ENCODE peak calls at places on chromosomes 12 and 14, in ten cellular contexts. K is bronchial epithelial cell, R is A549, V is astrocyte of the spinal cord, O is WTC11, H is psoas muscle, U is progenitor cell of endocrine pancreas, G is gastrocnemius medialis, D is IMR-90, M is sigmoid colon. Z is an unnamed sample.

GRCh38 chr12:58639323-58639934 is 280.9 kb downstream of the LRIG3 start:
- DNase-seq in D (peak; percentile 71), R (no peak), U (no peak), H (no peak), O (no peak), M (no peak), G (no peak), V (no peak), K (no peak), Z (peak; percentile 46)

GRCh38 chr12:91687052-91688017 is 458.3 kb downstream of the BTG1 start:
- DNase-seq in M (no peak), H (no peak), K (no peak), U (no peak), V (peak; percentile 6), D (no peak), O (no peak), G (no peak), R (peak; percentile 40), Z (no peak)

GRCh38 chr12:94660436-94660835 is 10.1 kb upstream of the TMCC3 start:
- DNase-seq in D (no peak), R (no peak), H (no peak), V (no peak), G (no peak), K (peak; percentile 97), M (no peak), O (no peak), U (no peak), Z (no peak)

GRCh38 chr14:67764496-67764895 is 51.9 kb downstream of the ZFYVE26 start:
- DNase-seq in O (no peak), K (peak; percentile 8), U (no peak), H (no peak), R (peak; percentile 7), M (no peak), V (no peak), D (no peak), G (no peak), Z (no peak)

GRCh38 chr14:77007975-77008421 is 20.5 kb downstream of the IRF2BPL start:
- DNase-seq in O (no peak), R (no peak), V (no peak), H (peak; percentile 59), D (no peak), M (no peak), G (peak; percentile 96), U (no peak), K (peak; percentile 71), Z (no peak)

GRCh38 chr12:120581998-120582397 is 796 bp upstream of the POP5 start:
- DNase-seq in G (no peak), D (peak; percentile 10), U (no peak), V (no peak), M (no peak), R (no peak), K (no peak), O (no peak), H (no peak), Z (no peak)

GRCh38 chr14:51884086-51884927 is 23.9 kb downstream of the GNG2 start:
- DNase-seq in M (no peak), K (no peak), V (peak; percentile 72), G (no peak), H (no peak), R (no peak), D (peak; percentile 88), O (no peak), U (no peak), Z (peak; percentile 3)

GRCh38 chr12:93156091-93156490 is 221.6 kb upstream of the NUDT4 start:
- DNase-seq in H (no peak), D (no peak), U (no peak), R (no peak), K (no peak), V (no peak), M (no peak), G (no peak), O (no peak), Z (no peak)

GRCh38 chr12:47935196-47935595 is 28.2 kb upstream of the TMEM106C start:
- DNase-seq in G (peak; percentile 36), O (no peak), M (peak; percentile 75), H (peak; percentile 45), V (peak; percentile 37), D (peak; percentile 82), R (no peak), U (no peak), K (no peak), Z (peak; percentile 74)

GRCh38 chr14:68948686-68949085 is 30.4 kb downstream of the ACTN1 start:
- DNase-seq in D (no peak), V (no peak), M (peak; percentile 76), R (no peak), K (no peak), G (no peak), H (no peak), O (no peak), U (no peak), Z (no peak)

GRCh38 chr12:46259071-46259470 is 9.8 kb downstream of the SLC38A1 start:
- DNase-seq in R (no peak), O (no peak), D (no peak), V (no peak), H (no peak), U (no peak), K (no peak), M (no peak), G (no peak), Z (no peak)

DNA sequence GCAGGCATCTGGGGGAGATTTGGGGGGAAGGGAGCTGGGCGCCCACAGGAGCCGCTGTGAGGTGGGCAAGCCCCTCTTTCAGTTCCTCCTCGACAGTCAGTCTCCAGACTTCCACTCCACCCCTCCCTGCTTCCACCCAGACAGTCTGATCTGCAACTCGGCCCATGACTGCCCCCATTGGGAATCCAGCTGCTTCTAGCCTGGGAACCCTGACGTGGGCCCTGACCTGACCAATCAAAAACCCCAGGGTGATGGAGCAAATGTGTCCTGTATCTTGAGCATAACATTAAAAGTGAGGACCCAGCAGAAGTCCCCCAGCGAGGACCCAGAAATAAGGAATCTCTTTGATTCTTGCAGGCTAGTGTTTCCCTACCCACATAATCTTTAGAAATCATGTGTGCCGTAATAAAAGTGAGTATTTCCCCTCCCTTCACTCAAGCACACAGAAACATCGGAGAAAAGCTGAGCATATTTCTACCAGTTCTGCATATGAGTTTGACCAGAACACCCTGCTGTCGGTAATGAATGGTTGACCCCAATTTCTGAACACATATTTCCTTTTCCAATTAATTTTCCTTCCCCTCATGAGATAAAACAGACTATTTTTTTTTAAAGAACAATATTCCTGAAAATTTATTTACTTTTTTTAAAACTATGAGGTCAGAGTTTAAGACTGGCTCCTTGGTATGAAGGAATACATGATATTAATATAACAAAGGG is 6.4 kb downstream of the SSH1 start:
- DNase-seq in U (no peak), H (peak; percentile 59), R (peak; percentile 89), D (peak; percentile 91), M (peak; percentile 81), O (no peak), K (no peak), V (peak; percentile 81), G (no peak), Z (peak; percentile 79)
- TF ChIP-seq CTCF in U (no peak), H (peak; percentile 6), R (peak; percentile 34), D (peak; percentile 40), M (no peak), O (no peak), K (no peak), V (peak; percentile 16), G (no peak), Z (peak; percentile 48)

GRCh38 chr14:55047301-55048053 is 4.0 kb upstream of the MAPK1IP1L start:
- DNase-seq in D (no peak), O (no peak), H (no peak), R (no peak), U (no peak), V (no peak), K (no peak), M (no peak), G (no peak), Z (no peak)

GRCh38 chr14:55048900-55049437 is 2.5 kb upstream of the MAPK1IP1L start:
- DNase-seq in R (no peak), D (no peak), G (no peak), K (no peak), H (no peak), V (no peak), O (no peak), U (no peak), M (no peak), Z (no peak)

GRCh38 chr14:55043528-55043927 is 7.9 kb upstream of the MAPK1IP1L start:
- DNase-seq in R (no peak), G (no peak), K (no peak), M (no peak), U (no peak), O (no peak), H (no peak), D (peak; percentile 65), V (no peak), Z (no peak)

GRCh38 chr14:55045087-55045486 is 6.4 kb upstream of the MAPK1IP1L start:
- DNase-seq in V (no peak), D (no peak), K (no peak), M (no peak), U (no peak), G (no peak), O (no peak), R (no peak), H (no peak), Z (no peak)
- TF ChIP-seq CTCF in V (no peak), D (no peak), K (no peak), M (no peak), U (no peak), G (no peak), O (no peak), R (no peak), H (no peak), Z (no peak)

GRCh38 chr12:75656210-75656609 is 144.8 kb upstream of the KRR1 start:
- DNase-seq in K (no peak), G (no peak), O (no peak), V (no peak), M (no peak), U (no peak), H (no peak), D (no peak), R (no peak), Z (no peak)
- TF ChIP-seq CTCF in K (no peak), G (no peak), O (no peak), V (no peak), M (no peak), U (no peak), H (no peak), D (no peak), R (no peak), Z (no peak)

DNA sequence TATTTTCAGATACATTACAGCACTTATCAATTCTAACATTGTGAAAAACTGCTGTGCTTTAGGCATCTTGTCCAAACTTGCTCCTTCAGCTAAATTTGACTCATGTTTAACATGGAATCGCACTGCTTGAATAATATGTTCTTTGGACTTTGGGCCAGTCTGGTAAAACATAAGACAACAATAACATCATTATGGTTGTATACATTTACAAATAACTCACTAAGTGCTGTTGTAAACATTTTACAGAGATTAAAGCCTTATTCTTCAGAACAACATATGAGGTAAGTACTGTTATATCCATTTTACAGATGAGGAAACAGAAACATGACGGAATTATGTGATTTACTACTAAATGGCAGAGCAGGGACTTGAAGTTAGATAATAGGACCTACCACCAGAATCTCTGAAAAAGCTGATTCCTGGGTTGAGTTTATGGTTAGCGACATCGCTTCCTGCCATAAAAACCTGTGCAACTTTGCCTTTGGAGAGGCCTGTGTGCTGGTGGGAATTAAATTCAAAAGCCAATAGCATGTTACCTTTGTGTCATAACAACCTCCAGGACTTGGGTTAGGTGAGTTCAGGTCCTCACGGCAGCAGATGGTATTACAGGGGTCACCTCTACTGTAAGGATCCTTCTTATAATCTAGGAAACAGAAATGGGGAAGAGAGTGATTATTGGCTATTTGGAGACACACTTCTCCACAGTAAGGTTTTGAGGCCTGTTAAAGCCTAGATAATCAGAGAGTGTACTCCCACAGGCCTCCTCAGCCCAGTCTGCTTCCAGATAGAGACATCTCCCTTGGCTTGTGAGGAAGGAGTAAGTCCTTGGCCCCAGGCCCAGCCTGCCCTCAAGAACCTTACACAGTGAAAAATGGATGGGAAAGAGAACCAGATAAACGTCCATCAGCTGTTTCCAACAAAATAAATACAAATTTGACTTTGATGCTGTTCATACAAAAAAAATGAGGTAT is 61.8 kb downstream of the PLBD1 start:
- DNase-seq in V (no peak), U (no peak), R (no peak), G (no peak), M (no peak), O (no peak), K (peak; percentile 20), D (no peak), H (no peak), Z (no peak)
- TF ChIP-seq CTCF in V (no peak), U (no peak), R (no peak), G (no peak), M (no peak), O (no peak), K (no peak), D (no peak), H (no peak), Z (no peak)